ENCODE peak calls at places on chromosomes 2 and 18, in seven cellular contexts. O, W, Y, N, F, G and S are unnamed samples. For H3K4me1, the result is how much of the 10 kb centered on the place peaks cover.

GRCh38 chr2:187552959-187553681 is 1.1 kb downstream of the TFPI start:
- DNase-seq in O (peak), W (no peak), Y (peak), N (peak), F (no peak), G (no peak), S (no peak)

GRCh38 chr18:62606106-62606505 is 83.3 kb downstream of the ZCCHC2 start:
- DNase-seq in O (peak), W (no peak), Y (no peak), N (peak), F (no peak), G (no peak), S (no peak)

GRCh38 chr2:2291500-2292260 is 39.4 kb downstream of the MYT1L start:
- DNase-seq in O (peak), W (no peak), Y (peak), N (no peak), F (no peak), G (no peak), S (no peak)

GRCh38 chr2:16320716-16321115 is 344.9 kb downstream of the CYRIA start:
- DNase-seq in O (no peak), W (no peak), Y (no peak), N (no peak), F (no peak), G (no peak), S (no peak)

GRCh38 chr2:47065771-47066380 is 89.2 kb downstream of the STPG4 start:
- DNase-seq in O (peak), W (no peak), Y (no peak), N (peak), F (no peak), G (no peak), S (peak)

GRCh38 chr2:95366514-95366913 is 36.0 kb upstream of the FAHD2A start:
- DNase-seq in O (no peak), W (no peak), Y (no peak), N (no peak), F (no peak), G (no peak), S (no peak)

GRCh38 chr18:8389391-8390340 is 219.6 kb upstream of the RAB12 start:
- DNase-seq in O (peak), W (peak), Y (peak), N (peak), F (no peak), G (no peak), S (peak)

GRCh38 chr18:8706545-8706980 is 1.2 kb downstream of the MTCL1 start:
- DNase-seq in O (peak), W (no peak), Y (no peak), N (peak), F (no peak), G (peak), S (no peak)

GRCh38 chr2:101729521-101730190 is 32.1 kb downstream of the MAP4K4 start:
- DNase-seq in O (no peak), W (no peak), Y (no peak), N (no peak), F (no peak), G (peak), S (no peak)

GRCh38 chr2:236180831-236181453 is 12.8 kb upstream of the GBX2 start:
- DNase-seq in O (peak), W (no peak), Y (peak), N (peak), F (no peak), G (no peak), S (peak)

GRCh38 chr18:47968006-47968676 is 37.7 kb upstream of the SMAD2 start:
- DNase-seq in O (peak), W (no peak), Y (peak), N (peak), F (no peak), G (no peak), S (no peak)

GRCh38 chr2:54558188-54558975 is 102.3 kb downstream of the SPTBN1 start:
- DNase-seq in O (peak), W (peak), Y (peak), N (peak), F (peak), G (peak), S (peak)

GRCh38 chr2:174964404-174964803 is 40.8 kb downstream of the CHN1 start:
- DNase-seq in O (no peak), W (no peak), Y (no peak), N (no peak), F (no peak), G (no peak), S (no peak)

GRCh38 chr2:85468704-85469349 is 50.3 kb downstream of the SH2D6 start:
- DNase-seq in O (peak), W (no peak), Y (peak), N (peak), F (no peak), G (no peak), S (peak)

GRCh38 chr2:196168181-196168580 is 3.2 kb downstream of the STK17B start:
- DNase-seq in O (peak), W (no peak), Y (peak), N (peak), F (no peak), G (no peak), S (no peak)

GRCh38 chr18:37476182-37476581 is 89.4 kb downstream of the CELF4 start:
- DNase-seq in O (peak), W (no peak), Y (peak), N (no peak), F (no peak), G (no peak), S (peak)

GRCh38 chr2:30690126-30690561 is 117.1 kb downstream of the CAPN13 start:
- DNase-seq in O (no peak), W (no peak), Y (no peak), N (no peak), F (no peak), G (no peak), S (no peak)

GRCh38 chr2:43218550-43219382 is 7.6 kb downstream of the ZFP36L2 start:
- DNase-seq in O (peak), W (peak), Y (peak), N (peak), F (peak), G (peak), S (peak)

GRCh38 chr2:42049411-42050349 is 1.9 kb downstream of the PKDCC start:
- DNase-seq in O (peak), W (no peak), Y (no peak), N (no peak), F (no peak), G (no peak), S (peak)

GRCh38 chr2:188089896-188090295 is 201.8 kb upstream of the GULP1 start:
- DNase-seq in O (peak), W (no peak), Y (no peak), N (peak), F (no peak), G (no peak), S (no peak)

GRCh38 chr2:239934571-239935171 is 90.5 kb downstream of the NDUFA10 start:
- DNase-seq in O (peak), W (no peak), Y (peak), N (no peak), F (no peak), G (peak), S (peak)

GRCh38 chr2:218627939-218628338 is 20.2 kb downstream of the PLCD4 start:
- DNase-seq in O (no peak), W (no peak), Y (no peak), N (no peak), F (no peak), G (no peak), S (no peak)

GRCh38 chr18:39586696-39587095 is 2021.1 kb upstream of the CELF4 start:
- DNase-seq in O (no peak), W (no peak), Y (no peak), N (no peak), F (no peak), G (no peak), S (no peak)

GRCh38 chr2:156436477-156437085 is 402 bp downstream of the GPD2 start:
- DNase-seq in O (peak), W (no peak), Y (peak), N (peak), F (no peak), G (peak), S (peak)

GRCh38 chr18:76363451-76364120 is 131.5 kb downstream of the ZNF516 start:
- DNase-seq in O (peak), W (no peak), Y (no peak), N (peak), F (no peak), G (no peak), S (no peak)

GRCh38 chr2:39411186-39411944 is 25.7 kb downstream of the MAP4K3 start:
- DNase-seq in O (peak), W (no peak), Y (peak), N (peak), F (no peak), G (no peak), S (no peak)

GRCh38 chr2:169015943-169016342 is 15.2 kb downstream of the ABCB11 start:
- DNase-seq in O (no peak), W (no peak), Y (no peak), N (no peak), F (no peak), G (no peak), S (no peak)

GRCh38 chr2:155372969-155373368 is 674.5 kb downstream of the KCNJ3 start:
- DNase-seq in O (peak), W (no peak), Y (peak), N (peak), F (no peak), G (no peak), S (no peak)

GRCh38 chr2:27627963-27628766 is 647 bp downstream of the CCDC121 start:
- DNase-seq in O (peak), W (no peak), Y (peak), N (peak), F (no peak), G (no peak), S (no peak)

GRCh38 chr2:219911541-219911940 is 284.1 kb downstream of the SLC4A3 start:
- DNase-seq in O (no peak), W (no peak), Y (no peak), N (peak), F (no peak), G (no peak), S (no peak)

GRCh38 chr2:100397976-100398375 is 19.5 kb downstream of the CHST10 start:
- DNase-seq in O (no peak), W (no peak), Y (no peak), N (no peak), F (no peak), G (no peak), S (no peak)

GRCh38 chr2:127032601-127033000 is 74.4 kb downstream of the BIN1 start:
- DNase-seq in O (peak), W (no peak), Y (no peak), N (peak), F (no peak), G (no peak), S (no peak)

GRCh38 chr2:5981241-5982055 is 289.3 kb downstream of the SOX11 start:
- DNase-seq in O (peak), W (no peak), Y (no peak), N (peak), F (no peak), G (no peak), S (no peak)

GRCh38 chr2:20506281-20506685 is 59.4 kb downstream of the RHOB start:
- DNase-seq in O (peak), W (no peak), Y (peak), N (peak), F (no peak), G (no peak), S (no peak)

GRCh38 chr2:101545940-101546339 is 71.0 kb upstream of the RFX8 start:
- DNase-seq in O (no peak), W (no peak), Y (no peak), N (no peak), F (no peak), G (no peak), S (no peak)

GRCh38 chr2:182015334-182016109 is 29.9 kb downstream of the PPP1R1C start:
- DNase-seq in O (peak), W (no peak), Y (no peak), N (peak), F (no peak), G (no peak), S (no peak)

GRCh38 chr2:102053096-102053495 is 61.3 kb downstream of the IL1R2 start:
- DNase-seq in O (no peak), W (no peak), Y (no peak), N (no peak), F (no peak), G (no peak), S (peak)

GRCh38 chr2:178291703-178292102 is 97.4 kb downstream of the OSBPL6 start:
- DNase-seq in O (no peak), W (no peak), Y (no peak), N (no peak), F (no peak), G (no peak), S (no peak)

GRCh38 chr2:53826587-53827397 is 33.0 kb downstream of the GPR75 start:
- DNase-seq in O (peak), W (no peak), Y (no peak), N (no peak), F (no peak), G (no peak), S (no peak)

GRCh38 chr2:212001280-212001679 is 537.3 kb downstream of the ERBB4 start:
- DNase-seq in O (no peak), W (no peak), Y (no peak), N (no peak), F (no peak), G (no peak), S (no peak)

DNA sequence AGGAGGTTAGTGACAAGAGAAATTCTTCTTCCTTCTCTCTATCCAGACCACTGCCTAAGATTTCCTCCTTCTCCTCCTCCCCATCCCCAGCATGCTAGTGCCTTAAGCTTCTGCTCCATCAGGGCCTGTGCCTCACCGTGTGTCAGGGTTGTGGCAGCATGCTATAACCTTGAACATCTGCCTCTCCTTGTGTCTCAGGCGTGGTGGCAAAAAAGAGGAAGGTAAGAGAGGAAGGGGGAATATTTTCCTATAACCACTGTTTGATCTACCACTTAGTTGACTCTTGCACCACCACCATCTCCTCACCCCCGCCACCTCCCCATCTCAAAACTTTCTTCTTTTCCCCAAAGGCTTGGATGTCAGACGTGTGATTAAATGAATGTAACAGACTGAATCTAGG is 38.3 kb upstream of the PEX13 start:
- DNase-seq in O (no peak), W (no peak), Y (no peak), N (no peak), F (no peak), G (no peak), S (no peak)
- H3K4me1 ChIP-seq in O (under half), W (under half), Y (under half), N (under half), F (under half), G (under half), S (under half)

DNA sequence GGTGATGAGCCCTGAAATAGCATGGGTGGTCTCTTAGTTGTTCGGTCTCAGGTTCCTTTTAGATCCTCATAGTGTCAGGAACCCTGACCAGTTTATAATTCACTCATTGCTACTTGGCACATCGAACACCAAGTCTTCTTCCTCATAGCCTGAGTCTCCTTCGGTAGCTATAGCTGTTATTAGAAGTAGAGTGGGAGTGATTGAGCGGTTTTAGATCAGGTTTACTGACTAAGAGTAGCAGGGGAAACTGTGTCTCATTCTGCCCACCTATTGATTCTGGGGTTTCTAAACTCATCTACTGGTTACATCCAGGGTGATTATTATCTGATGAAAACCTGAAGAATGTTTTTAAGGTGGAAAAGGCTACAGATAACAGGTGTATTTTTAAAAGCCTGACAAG is 114.6 kb downstream of the SETBP1 start:
- DNase-seq in O (no peak), W (no peak), Y (no peak), N (no peak), F (no peak), G (no peak), S (no peak)
- H3K4me1 ChIP-seq in O (under half), W (under half), Y (under half), N (under half), F (under half), G (under half), S (under half)

DNA sequence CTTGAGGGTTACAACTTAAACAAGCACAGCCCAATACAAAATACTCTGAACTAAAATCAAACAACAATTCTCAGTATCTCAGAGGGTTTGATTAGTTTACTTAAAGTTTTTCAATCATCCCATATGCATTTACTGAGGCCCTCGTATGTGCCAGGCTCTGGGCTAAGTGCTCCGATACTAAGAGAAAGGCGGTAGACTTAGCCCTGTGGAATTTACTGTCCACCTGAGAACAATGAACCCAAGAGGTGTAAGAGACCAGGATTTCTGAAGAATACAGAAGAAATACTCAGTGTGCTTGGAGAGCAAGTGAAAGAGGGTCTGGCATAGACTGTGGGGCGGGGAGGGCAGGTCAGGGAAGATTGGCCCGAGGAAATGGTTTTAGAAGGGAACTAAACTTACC is 25.1 kb upstream of the SCYGR1 start:
- DNase-seq in O (no peak), W (no peak), Y (no peak), N (no peak), F (no peak), G (no peak), S (no peak)
- H3K4me1 ChIP-seq in O (under half), W (under half), Y (half or more), N (under half), F (half or more), G (under half), S (under half)

GRCh38 chr2:237701033-237701858 is 73.9 kb downstream of the LRRFIP1 start:
- DNase-seq in O (no peak), W (no peak), Y (no peak), N (no peak), F (no peak), G (no peak), S (no peak)

GRCh38 chr2:237700583-237701032 is 73.2 kb downstream of the LRRFIP1 start:
- DNase-seq in O (peak), W (no peak), Y (no peak), N (peak), F (no peak), G (no peak), S (peak)

GRCh38 chr2:237702439-237703397 is 75.3 kb downstream of the LRRFIP1 start:
- DNase-seq in O (peak), W (no peak), Y (no peak), N (peak), F (no peak), G (no peak), S (peak)

GRCh38 chr2:237699870-237700582 is 72.6 kb downstream of the LRRFIP1 start:
- DNase-seq in O (no peak), W (no peak), Y (no peak), N (no peak), F (no peak), G (no peak), S (no peak)

GRCh38 chr2:237701859-237702370 is 74.5 kb downstream of the LRRFIP1 start:
- DNase-seq in O (no peak), W (no peak), Y (no peak), N (no peak), F (no peak), G (no peak), S (no peak)
- H3K4me1 ChIP-seq in O (under half), W (half or more), Y (half or more), N (under half), F (half or more), G (half or more), S (under half)